ENCODE peak calls at places on chromosomes 3 and 15, in four cellular contexts. Q is fibroblast of lung, G is AG09309, L is HFF-Myc. N is an unnamed sample.

GRCh38 chr3:54837964-54838363 is 89.9 kb downstream of the LRTM1 start:
- DNase-seq in Q (peak), G (no peak), L (no peak), N (no peak)

GRCh38 chr3:156685198-156685597 is 10.8 kb downstream of the TIPARP start:
- DNase-seq in Q (no peak), G (no peak), L (no peak), N (peak)

GRCh38 chr3:8505621-8506020 is 4.0 kb downstream of the LMCD1 start:
- DNase-seq in Q (no peak), G (no peak), L (no peak), N (no peak)

GRCh38 chr3:67094769-67095168 is 96.7 kb downstream of the KBTBD8 start:
- DNase-seq in Q (no peak), G (no peak), L (peak), N (peak)

GRCh38 chr3:22960326-22960984 is 242.7 kb upstream of the UBE2E2 start:
- DNase-seq in Q (peak), G (no peak), L (peak), N (peak)

GRCh38 chr15:62058327-62059028 is 1.8 kb downstream of the VPS13C start:
- DNase-seq in Q (no peak), G (no peak), L (no peak), N (no peak)

GRCh38 chr3:170277833-170278586 is 55.8 kb downstream of the PRKCI start:
- DNase-seq in Q (no peak), G (no peak), L (no peak), N (no peak)

GRCh38 chr3:155412856-155413255 is 119.4 kb upstream of the STRIT1 start:
- DNase-seq in Q (no peak), G (no peak), L (no peak), N (no peak)

GRCh38 chr3:20700702-20701101 is 514.7 kb upstream of the SGO1 start:
- DNase-seq in Q (no peak), G (no peak), L (no peak), N (no peak)

GRCh38 chr3:124172297-124172696 is 180.4 kb upstream of the ROPN1 start:
- DNase-seq in Q (no peak), G (no peak), L (no peak), N (no peak)

GRCh38 chr3:18716101-18716500 is 291.0 kb upstream of the SATB1 start:
- DNase-seq in Q (no peak), G (no peak), L (no peak), N (no peak)

GRCh38 chr3:69065318-69065964 is 13.3 kb upstream of the TMF1 start:
- DNase-seq in Q (no peak), G (no peak), L (no peak), N (no peak)

GRCh38 chr3:185420762-185421161 is 57.8 kb downstream of the MAP3K13 start:
- DNase-seq in Q (peak), G (no peak), L (no peak), N (peak)

GRCh38 chr3:2274531-2274930 is 175.9 kb downstream of the CNTN4 start:
- DNase-seq in Q (no peak), G (no peak), L (no peak), N (no peak)

GRCh38 chr15:40065166-40065565 is 26.2 kb upstream of the SRP14 start:
- DNase-seq in Q (no peak), G (no peak), L (no peak), N (no peak)

GRCh38 chr15:49441816-49442215 is 18.8 kb downstream of the FGF7 start:
- DNase-seq in Q (no peak), G (no peak), L (no peak), N (no peak)

GRCh38 chr3:193851416-193851815 is 258.4 kb downstream of the OPA1 start:
- DNase-seq in Q (peak), G (no peak), L (no peak), N (no peak)

GRCh38 chr15:62110000-62110851 is 43.4 kb downstream of the C2CD4A start:
- DNase-seq in Q (peak), G (peak), L (no peak), N (peak)

GRCh38 chr3:33430571-33430970 is 9.6 kb downstream of the UBP1 start:
- DNase-seq in Q (no peak), G (no peak), L (no peak), N (no peak)

GRCh38 chr3:46812237-46812791 is 50.9 kb downstream of the MYL3 start:
- DNase-seq in Q (peak), G (no peak), L (peak), N (peak)

GRCh38 chr3:174949523-174949922 is 90.4 kb downstream of the NAALADL2 start:
- DNase-seq in Q (peak), G (peak), L (peak), N (peak)

GRCh38 chr15:98067339-98067738 is 106.8 kb downstream of the ARRDC4 start:
- DNase-seq in Q (no peak), G (no peak), L (peak), N (no peak)

GRCh38 chr3:119184808-119185690 is 11.7 kb downstream of the UPK1B start:
- DNase-seq in Q (peak), G (peak), L (no peak), N (peak)

GRCh38 chr15:84842781-84843180 is 25.6 kb downstream of the ALPK3 start:
- DNase-seq in Q (no peak), G (no peak), L (no peak), N (no peak)

GRCh38 chr15:92109485-92109884 is 256.0 kb downstream of the SLCO3A1 start:
- DNase-seq in Q (no peak), G (no peak), L (no peak), N (no peak)

GRCh38 chr3:30112904-30113484 is 493.4 kb upstream of the TGFBR2 start:
- DNase-seq in Q (peak), G (no peak), L (peak), N (peak)

GRCh38 chr3:110754207-110754916 is 317.3 kb upstream of the NECTIN3 start:
- DNase-seq in Q (no peak), G (no peak), L (no peak), N (no peak)

GRCh38 chr3:18124501-18124900 is 300.6 kb downstream of the SATB1 start:
- DNase-seq in Q (peak), G (peak), L (peak), N (peak)

GRCh38 chr15:29449136-29449535 is 179.5 kb upstream of the NSMCE3 start:
- DNase-seq in Q (no peak), G (no peak), L (no peak), N (peak)

GRCh38 chr3:17775073-17775472 is 32.6 kb upstream of the TBC1D5 start:
- DNase-seq in Q (no peak), G (no peak), L (no peak), N (no peak)

GRCh38 chr3:164486150-164486549 is 592.1 kb downstream of the SI start:
- DNase-seq in Q (no peak), G (no peak), L (no peak), N (peak)

GRCh38 chr3:172192830-172193415 is 153.5 kb downstream of the FNDC3B start:
- DNase-seq in Q (no peak), G (no peak), L (no peak), N (no peak)

GRCh38 chr3:97232635-97233034 is 418.2 kb downstream of the EPHA6 start:
- DNase-seq in Q (no peak), G (no peak), L (no peak), N (no peak)

GRCh38 chr3:175445741-175446140 is 586.6 kb downstream of the NAALADL2 start:
- DNase-seq in Q (no peak), G (no peak), L (no peak), N (no peak)

GRCh38 chr3:116517308-116517707 is 72.0 kb upstream of the LSAMP start:
- DNase-seq in Q (peak), G (no peak), L (no peak), N (no peak)

GRCh38 chr3:42703695-42704025 is 1.1 kb upstream of the HHATL start:
- DNase-seq in Q (no peak), G (no peak), L (no peak), N (no peak)

GRCh38 chr3:29152379-29152778 is 128.5 kb upstream of the RBMS3 start:
- DNase-seq in Q (no peak), G (no peak), L (no peak), N (peak)

DNA sequence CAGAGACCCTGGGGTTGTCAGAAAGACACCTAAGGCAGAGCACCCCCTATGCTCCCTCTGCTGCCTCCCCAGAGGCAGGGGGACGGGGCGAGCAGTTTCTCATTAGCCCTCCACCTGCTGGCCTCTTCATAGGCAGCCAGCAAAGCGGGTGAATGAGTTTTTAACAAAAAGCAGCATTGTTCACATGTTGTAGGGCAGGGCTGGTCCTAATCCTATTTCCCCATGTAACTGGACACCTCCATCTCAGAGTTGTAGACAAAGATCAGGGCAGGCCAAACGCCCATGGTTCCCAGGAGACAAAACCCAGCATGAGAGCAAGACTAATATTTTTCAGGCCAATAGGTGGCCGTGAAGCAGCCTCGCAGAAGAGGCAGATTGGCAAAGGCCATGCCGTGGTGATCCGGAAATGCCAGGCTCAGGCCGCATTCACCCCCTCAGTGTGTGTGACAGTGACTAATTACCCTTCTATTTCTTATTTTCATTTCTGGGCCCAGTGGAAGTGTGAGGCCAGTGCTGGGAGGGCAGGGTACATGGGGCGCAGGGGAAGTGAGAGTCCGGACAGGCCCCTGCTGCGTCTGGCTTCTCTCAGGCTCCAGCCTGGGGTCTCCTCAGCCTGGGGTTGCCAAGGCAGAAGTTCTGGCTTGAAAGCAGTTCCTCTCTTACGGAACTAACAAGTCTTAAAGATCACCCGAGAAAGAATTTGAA is 64.7 kb downstream of the BOC start:
- DNase-seq in Q (peak), G (peak), L (peak), N (peak)
- TF ChIP-seq CTCF in Q (peak), G (peak), L (peak), N (no peak)

GRCh38 chr3:98454929-98455328 is 8.1 kb upstream of the OR5K1 start:
- DNase-seq in Q (no peak), G (no peak), L (no peak), N (no peak)

GRCh38 chr3:98462901-98463300 is at the start of gene OR5K1:
- DNase-seq in Q (no peak), G (no peak), L (no peak), N (no peak)

GRCh38 chr3:98453827-98454226 is 9.2 kb upstream of the OR5K1 start:
- DNase-seq in Q (no peak), G (no peak), L (no peak), N (no peak)

GRCh38 chr3:98460220-98460619 is 2.8 kb upstream of the OR5K1 start:
- DNase-seq in Q (no peak), G (no peak), L (no peak), N (no peak)

GRCh38 chr3:98457543-98457942 is 5.5 kb upstream of the OR5K1 start:
- DNase-seq in Q (no peak), G (no peak), L (no peak), N (no peak)
- H3K4me3 ChIP-seq in Q (no peak), G (no peak), L (no peak), N (no peak)

GRCh38 chr3:191136347-191136746 is 62.7 kb upstream of the OSTN start:
- DNase-seq in Q (peak), G (no peak), L (no peak), N (peak)
- TF ChIP-seq CTCF in Q (peak), G (peak), L (peak), N (peak)

GRCh38 chr15:48177875-48178611 is at the start of gene MYEF2:
- DNase-seq in Q (peak), G (no peak), L (peak), N (peak)

GRCh38 chr15:48176097-48176496 is 2.0 kb downstream of the MYEF2 start:
- DNase-seq in Q (peak), G (no peak), L (peak), N (no peak)

GRCh38 chr15:48177383-48177874 is 666 bp downstream of the MYEF2 start:
- DNase-seq in Q (peak), G (no peak), L (peak), N (peak)

GRCh38 chr15:48176957-48177356 is 1.1 kb downstream of the MYEF2 start:
- DNase-seq in Q (no peak), G (no peak), L (no peak), N (no peak)

DNA sequence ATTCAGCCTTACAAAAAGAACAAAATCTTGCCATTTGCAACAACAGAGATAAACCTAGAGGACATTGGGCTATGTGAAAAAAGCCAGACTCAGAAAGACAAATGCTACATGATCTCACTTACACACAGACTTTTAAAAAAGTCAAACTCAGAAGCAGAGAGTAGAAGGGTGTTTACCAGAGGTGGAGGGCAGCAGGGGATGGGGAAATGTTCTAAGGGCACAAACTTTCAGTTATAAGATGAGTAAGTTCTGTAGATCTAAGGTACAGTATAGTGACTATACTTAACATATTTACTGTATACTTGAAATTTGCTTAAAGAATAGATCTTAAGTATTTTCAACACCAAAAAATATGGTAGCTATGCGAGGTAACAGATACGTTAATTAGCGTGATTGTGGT is 3.0 kb downstream of the MYEF2 start:
- DNase-seq in Q (no peak), G (no peak), L (no peak), N (no peak)
- H3K4me3 ChIP-seq in Q (no peak), G (no peak), L (no peak), N (no peak)

DNA sequence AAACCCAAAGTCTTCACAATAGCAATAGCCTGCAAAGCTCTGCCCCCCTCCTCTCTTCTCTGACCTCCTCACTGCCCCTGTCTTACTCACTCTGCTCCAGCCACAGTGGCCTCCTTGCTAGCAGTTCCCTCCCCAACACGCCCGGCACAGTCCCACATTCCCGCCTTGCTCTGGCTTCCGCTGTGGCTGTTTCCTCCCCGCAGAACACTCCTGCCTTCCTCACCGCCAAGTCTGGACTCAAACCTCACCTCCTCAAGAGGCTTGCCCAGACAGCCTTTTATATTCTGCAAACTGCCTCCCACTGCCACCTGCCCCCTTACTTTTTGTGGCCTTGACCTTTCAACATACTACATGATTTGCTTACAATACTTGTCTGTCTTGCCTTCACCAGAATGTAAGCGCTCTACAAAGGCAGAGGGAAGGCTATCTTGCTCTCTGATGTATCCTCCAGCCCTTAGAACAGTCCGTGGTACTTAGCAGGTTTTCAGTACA is 406 bp upstream of the MPI start:
- DNase-seq in Q (peak), G (no peak), L (no peak), N (peak)
- TF ChIP-seq CTCF in Q (no peak), G (no peak), L (no peak), N (no peak)

GRCh38 chr15:90301901-90302300 is 36.4 kb downstream of the NGRN start:
- DNase-seq in Q (no peak), G (no peak), L (no peak), N (no peak)

GRCh38 chr15:90300541-90300940 is 35.1 kb downstream of the NGRN start:
- DNase-seq in Q (no peak), G (no peak), L (no peak), N (no peak)

GRCh38 chr15:90305932-90306331 is 40.5 kb downstream of the NGRN start:
- DNase-seq in Q (no peak), G (no peak), L (no peak), N (no peak)

GRCh38 chr15:90296996-90297395 is 31.5 kb downstream of the NGRN start:
- DNase-seq in Q (no peak), G (no peak), L (no peak), N (no peak)

GRCh38 chr15:90300988-90301715 is 35.7 kb downstream of the NGRN start:
- DNase-seq in Q (peak), G (no peak), L (no peak), N (peak)
- H3K4me3 ChIP-seq in Q (no peak), G (no peak), L (no peak), N (no peak)

GRCh38 chr3:127408022-127408683 is 120.3 kb upstream of the PRR20G start:
- DNase-seq in Q (no peak), G (no peak), L (no peak), N (no peak)

GRCh38 chr3:127404614-127405598 is 117.1 kb upstream of the PRR20G start:
- DNase-seq in Q (no peak), G (no peak), L (no peak), N (no peak)

GRCh38 chr3:127405791-127406190 is 117.9 kb upstream of the PRR20G start:
- DNase-seq in Q (no peak), G (no peak), L (no peak), N (no peak)

GRCh38 chr3:127407026-127407939 is 119.4 kb upstream of the PRR20G start:
- DNase-seq in Q (no peak), G (no peak), L (no peak), N (no peak)

DNA sequence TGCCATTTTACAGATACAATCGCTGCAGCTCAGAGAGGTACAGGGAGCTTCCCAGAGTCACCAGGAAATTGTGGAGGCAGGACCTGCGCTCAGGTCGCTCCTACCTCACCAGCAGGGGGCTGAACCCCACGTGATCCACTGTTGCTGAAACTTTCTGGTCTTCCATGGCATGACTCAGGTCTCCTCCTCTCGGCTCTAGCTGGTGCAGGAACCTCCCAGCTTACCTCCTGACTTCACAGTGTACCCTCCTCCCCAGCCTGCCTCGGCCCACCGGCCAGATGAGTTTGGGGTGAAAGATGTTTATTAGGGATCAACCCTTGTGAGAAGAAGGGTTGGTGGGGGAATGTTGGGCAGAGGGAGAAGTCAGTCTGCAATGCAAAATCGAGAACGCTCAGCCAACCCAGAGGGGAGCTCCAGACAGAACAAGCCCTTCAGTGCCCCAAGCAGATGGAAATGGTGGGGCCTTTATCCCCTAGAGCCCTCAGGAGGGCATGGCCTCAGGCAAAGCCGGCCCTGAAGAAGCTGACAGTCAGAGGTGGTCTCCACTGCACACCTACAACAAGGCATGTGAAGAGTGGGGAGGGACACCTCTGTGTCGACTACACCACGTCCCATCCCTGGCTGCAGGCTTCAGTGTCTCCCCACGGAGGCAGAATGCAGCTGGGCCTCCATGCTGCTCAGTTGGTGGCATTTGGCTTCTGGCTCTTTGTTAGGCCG is 118.6 kb upstream of the PRR20G start:
- DNase-seq in Q (peak), G (no peak), L (no peak), N (no peak)
- TF ChIP-seq CTCF in Q (no peak), G (peak), L (peak), N (peak)